ENCODE peak calls at places on chromosomes 5 and 9, in nine cellular contexts. L, O, C, G, U, M, I, E and Z are unnamed samples.

GRCh38 chr9:70263421-70263820 is 4.6 kb downstream of the SMC5 start:
- DNase-seq in I (no peak), O (no peak), G (no peak), C (no peak), U (no peak), L (no peak), M (peak; percentile 70), E (no peak), Z (no peak)

GRCh38 chr5:111742166-111742565 is 14.8 kb downstream of the NREP start:
- DNase-seq in G (no peak), I (no peak), M (no peak), E (no peak), U (no peak), L (no peak), O (no peak), C (no peak), Z (no peak)

GRCh38 chr5:98492258-98492657 is 281.2 kb upstream of the RGMB start:
- DNase-seq in U (no peak), C (no peak), M (peak; percentile 60), I (no peak), L (no peak), E (no peak), G (no peak), O (no peak), Z (no peak)

GRCh38 chr9:469672-470040 is 255.0 kb downstream of the DOCK8 start:
- DNase-seq in L (no peak), E (no peak), C (no peak), O (peak; percentile 57), I (no peak), G (no peak), U (no peak), M (no peak), Z (peak; percentile 16)

GRCh38 chr9:127567119-127567897 is 44.8 kb upstream of the STXBP1 start:
- DNase-seq in U (peak; percentile 52), E (no peak), C (peak; percentile 77), I (no peak), L (no peak), G (no peak), O (peak; percentile 85), M (peak; percentile 47), Z (no peak)

GRCh38 chr5:141496038-141496437 is 7.2 kb downstream of the PCDHGC5 start:
- DNase-seq in L (no peak), O (no peak), C (no peak), I (no peak), G (no peak), E (no peak), M (no peak), U (no peak), Z (no peak)

GRCh38 chr9:35105126-35105525 is 2.2 kb upstream of the STOML2 start:
- DNase-seq in E (no peak), C (no peak), I (no peak), O (no peak), G (no peak), U (no peak), M (no peak), L (no peak), Z (no peak)

GRCh38 chr9:136665704-136666363 is 3.1 kb downstream of the EGFL7 start:
- DNase-seq in E (no peak), G (no peak), U (peak; percentile 70), M (no peak), I (no peak), C (peak; percentile 63), O (no peak), L (no peak), Z (no peak)

GRCh38 chr5:65094279-65094678 is 325.5 kb downstream of the CWC27 start:
- DNase-seq in I (no peak), G (no peak), E (no peak), M (peak; percentile 49), C (no peak), U (no peak), O (no peak), L (no peak), Z (no peak)

GRCh38 chr5:35197351-35197750 is 32.9 kb downstream of the PRLR start:
- DNase-seq in E (no peak), C (no peak), I (no peak), U (no peak), G (no peak), L (no peak), O (no peak), M (no peak), Z (no peak)

GRCh38 chr5:122169350-122170103 is 40.2 kb downstream of the ZNF474 start:
- DNase-seq in M (no peak), G (no peak), I (no peak), L (no peak), C (peak; percentile 16), U (no peak), E (no peak), O (no peak), Z (no peak)

GRCh38 chr9:99811172-99811571 is 10.5 kb upstream of the NR4A3 start:
- DNase-seq in G (no peak), E (no peak), I (no peak), O (no peak), U (no peak), M (no peak), L (no peak), C (no peak), Z (no peak)

GRCh38 chr9:95757026-95757425 is 118.5 kb upstream of the ERCC6L2 start:
- DNase-seq in L (no peak), O (no peak), M (peak; percentile 41), U (no peak), C (no peak), E (no peak), G (no peak), I (no peak), Z (no peak)

GRCh38 chr5:115246361-115246991 is 16.2 kb downstream of the PGGT1B start:
- DNase-seq in C (peak; percentile 40), O (no peak), G (no peak), L (peak; percentile 26), U (peak; percentile 54), E (no peak), I (peak; percentile 80), M (peak; percentile 26), Z (no peak)

GRCh38 chr5:74098456-74098855 is 472.5 kb downstream of the ARHGEF28 start:
- DNase-seq in M (no peak), E (no peak), I (no peak), C (no peak), G (no peak), U (no peak), L (no peak), O (no peak), Z (no peak)

GRCh38 chr5:149799965-149800516 is 69.9 kb downstream of the PPARGC1B start:
- DNase-seq in O (no peak), I (no peak), E (no peak), G (no peak), C (no peak), M (no peak), U (no peak), L (no peak), Z (no peak)

GRCh38 chr5:76473676-76474075 is 70.6 kb downstream of the IQGAP2 start:
- DNase-seq in U (no peak), L (no peak), I (no peak), C (no peak), G (peak; percentile 71), E (no peak), M (no peak), O (no peak), Z (no peak)

GRCh38 chr5:123549256-123549904 is 37.4 kb downstream of the CSNK1G3 start:
- DNase-seq in O (no peak), L (no peak), E (no peak), C (no peak), G (peak; percentile 68), M (no peak), I (no peak), U (no peak), Z (no peak)

GRCh38 chr5:148268556-148268955 is at the start of gene SPINK13:
- DNase-seq in G (no peak), L (no peak), E (no peak), I (no peak), U (no peak), C (peak; percentile 61), O (no peak), M (peak; percentile 69), Z (no peak)

GRCh38 chr9:85212209-85212608 is 529.5 kb downstream of the AGTPBP1 start:
- DNase-seq in G (no peak), C (peak; percentile 24), E (no peak), I (no peak), O (no peak), L (no peak), M (peak; percentile 94), U (no peak), Z (no peak)

GRCh38 chr9:18473551-18474279 is at the start of gene ADAMTSL1:
- DNase-seq in G (no peak), M (no peak), U (peak; percentile 92), O (no peak), C (peak; percentile 60), L (peak; percentile 74), I (peak; percentile 77), E (no peak), Z (peak; percentile 64)

DNA sequence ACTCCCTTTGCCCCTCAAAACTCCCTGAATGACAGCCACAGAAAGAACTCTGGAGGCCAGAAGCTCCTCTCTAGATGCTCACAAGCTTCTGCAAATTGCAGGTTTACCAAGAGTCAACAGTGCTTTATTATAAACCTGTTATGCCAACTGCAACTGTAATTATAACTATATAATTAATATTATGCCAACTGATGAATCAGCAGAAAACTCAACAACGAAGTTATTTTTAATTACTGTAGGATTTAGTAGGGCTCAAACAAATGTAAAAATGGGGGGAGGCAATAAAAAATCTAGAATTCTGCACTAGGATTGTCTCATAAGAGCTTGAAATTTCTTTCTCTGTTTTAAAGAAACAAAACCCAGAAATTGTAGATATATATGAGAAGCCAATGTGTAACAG is 37.0 kb upstream of the OR2K2 start:
- DNase-seq in E (no peak), G (no peak), C (no peak), L (no peak), O (no peak), M (no peak), I (no peak), U (no peak), Z (no peak)
- H3K4me1 ChIP-seq in E (no peaks in the 10 kb centered on the region), G (no peaks in the 10 kb centered on the region), C (no peaks in the 10 kb centered on the region), L (no peaks in the 10 kb centered on the region), O (no peaks in the 10 kb centered on the region), M (no peaks in the 10 kb centered on the region), I (no peaks in the 10 kb centered on the region), U (no peaks in the 10 kb centered on the region), Z (no peaks in the 10 kb centered on the region)

GRCh38 chr9:6780690-6781089 is 22.9 kb downstream of the KDM4C start:
- DNase-seq in E (no peak), L (no peak), U (no peak), M (no peak), O (no peak), G (no peak), I (no peak), C (no peak), Z (no peak)
- H3K27ac ChIP-seq in E (peak overlapping the region; percentile 75), L (no peak overlapping the region), U (no peak overlapping the region), M (no peak overlapping the region), O (no peak overlapping the region), G (no peak overlapping the region), I (no peak overlapping the region), C (peak overlapping the region; percentile 23), Z (no peak overlapping the region)

GRCh38 chr5:496028-496427 is 28.2 kb downstream of the SLC9A3 start:
- DNase-seq in C (no peak), I (no peak), O (no peak), L (no peak), G (no peak), E (no peak), U (peak; percentile 34), M (no peak), Z (no peak)
- H3K27me3 ChIP-seq in C (peaks cover 52% of the 10 kb centered on the region), I (no peaks in the 10 kb centered on the region), O (peaks cover 47% of the 10 kb centered on the region), L (peaks cover 65% of the 10 kb centered on the region), G (no peaks in the 10 kb centered on the region), E (peaks cover 34% of the 10 kb centered on the region), U (peaks cover 82% of the 10 kb centered on the region), M (peaks cover 4% of the 10 kb centered on the region), Z (peaks cover 80% of the 10 kb centered on the region)

GRCh38 chr5:54091416-54092130 is 218.8 kb downstream of the ARL15 start:
- DNase-seq in O (no peak), C (no peak), I (no peak), M (peak; percentile 70), U (no peak), E (no peak), G (no peak), L (no peak), Z (no peak)
- H3K4me1 ChIP-seq in O (no peaks in the 10 kb centered on the region), C (no peaks in the 10 kb centered on the region), I (no peaks in the 10 kb centered on the region), M (peaks cover 46% of the 10 kb centered on the region), U (peaks cover 28% of the 10 kb centered on the region), E (peaks cover 9% of the 10 kb centered on the region), G (no peaks in the 10 kb centered on the region), L (peaks cover 2% of the 10 kb centered on the region), Z (peaks cover 1% of the 10 kb centered on the region)